ENCODE peak calls at places on chromosomes 3 and 15, in ten cellular contexts. One of them, this sample, is unnamed. For H3K4me1 and H3K27me3, the result is how much of the 10 kb centered on the place peaks cover.

GRCh38 chr3:31562525-31562924 is 29.8 kb downstream of the STT3B start:
- DNase-seq in fibroblast of lung: no peak
- DNase-seq in CD4-positive, alpha-beta memory T cell: peak
- DNase-seq in tibial artery: no peak
- DNase-seq in GM23248: no peak
- DNase-seq in CD4-positive, CD25-positive, alpha-beta regulatory T cell: no peak
- DNase-seq in SK-N-SH: no peak
- DNase-seq in uterus: no peak
- DNase-seq in heart left ventricle: no peak
- DNase-seq in stomach: no peak
- DNase-seq in this sample: no peak

GRCh38 chr3:14472471-14473351 is 67.4 kb downstream of the GRIP2 start:
- DNase-seq in tibial artery: no peak
- DNase-seq in GM23248: peak
- DNase-seq in SK-N-SH: no peak
- DNase-seq in uterus: peak
- DNase-seq in CD4-positive, alpha-beta memory T cell: no peak
- DNase-seq in stomach: no peak
- DNase-seq in heart left ventricle: no peak
- DNase-seq in fibroblast of lung: peak
- DNase-seq in CD4-positive, CD25-positive, alpha-beta regulatory T cell: no peak
- DNase-seq in this sample: no peak

GRCh38 chr15:74978503-74978902 is 16.9 kb upstream of the SCAMP5 start:
- DNase-seq in SK-N-SH: no peak
- DNase-seq in CD4-positive, alpha-beta memory T cell: no peak
- DNase-seq in fibroblast of lung: peak
- DNase-seq in CD4-positive, CD25-positive, alpha-beta regulatory T cell: no peak
- DNase-seq in tibial artery: no peak
- DNase-seq in stomach: no peak
- DNase-seq in uterus: no peak
- DNase-seq in heart left ventricle: no peak
- DNase-seq in GM23248: peak
- DNase-seq in this sample: peak

GRCh38 chr3:115436767-115437301 is 186.5 kb upstream of the GAP43 start:
- DNase-seq in fibroblast of lung: peak
- DNase-seq in tibial artery: no peak
- DNase-seq in CD4-positive, CD25-positive, alpha-beta regulatory T cell: no peak
- DNase-seq in CD4-positive, alpha-beta memory T cell: no peak
- DNase-seq in SK-N-SH: no peak
- DNase-seq in uterus: no peak
- DNase-seq in GM23248: peak
- DNase-seq in stomach: no peak
- DNase-seq in heart left ventricle: no peak
- DNase-seq in this sample: peak

GRCh38 chr3:142087676-142088075 is 61.7 kb downstream of the TFDP2 start:
- DNase-seq in stomach: no peak
- DNase-seq in fibroblast of lung: peak
- DNase-seq in tibial artery: no peak
- DNase-seq in GM23248: peak
- DNase-seq in uterus: no peak
- DNase-seq in CD4-positive, CD25-positive, alpha-beta regulatory T cell: no peak
- DNase-seq in CD4-positive, alpha-beta memory T cell: peak
- DNase-seq in SK-N-SH: no peak
- DNase-seq in heart left ventricle: no peak
- DNase-seq in this sample: no peak

GRCh38 chr15:75069301-75069925 is 46.0 kb downstream of the PPCDC start:
- DNase-seq in CD4-positive, CD25-positive, alpha-beta regulatory T cell: no peak
- DNase-seq in GM23248: no peak
- DNase-seq in tibial artery: no peak
- DNase-seq in stomach: no peak
- DNase-seq in uterus: no peak
- DNase-seq in SK-N-SH: no peak
- DNase-seq in heart left ventricle: no peak
- DNase-seq in CD4-positive, alpha-beta memory T cell: no peak
- DNase-seq in fibroblast of lung: no peak
- DNase-seq in this sample: no peak

GRCh38 chr15:20340931-20341661 is 200.5 kb downstream of the GOLGA6L6 start:
- DNase-seq in fibroblast of lung: no peak
- DNase-seq in CD4-positive, CD25-positive, alpha-beta regulatory T cell: peak
- DNase-seq in tibial artery: peak
- DNase-seq in stomach: peak
- DNase-seq in GM23248: no peak
- DNase-seq in CD4-positive, alpha-beta memory T cell: peak
- DNase-seq in heart left ventricle: peak
- DNase-seq in SK-N-SH: peak
- DNase-seq in uterus: peak
- DNase-seq in this sample: peak

GRCh38 chr3:186442162-186442561 is 80.1 kb upstream of the DGKG start:
- DNase-seq in heart left ventricle: peak
- DNase-seq in tibial artery: no peak
- DNase-seq in stomach: peak
- DNase-seq in uterus: no peak
- DNase-seq in CD4-positive, alpha-beta memory T cell: no peak
- DNase-seq in fibroblast of lung: no peak
- DNase-seq in SK-N-SH: no peak
- DNase-seq in GM23248: no peak
- DNase-seq in CD4-positive, CD25-positive, alpha-beta regulatory T cell: no peak
- DNase-seq in this sample: peak

GRCh38 chr3:18812316-18812715 is 336.0 kb upstream of the KCNH8 start:
- DNase-seq in heart left ventricle: no peak
- DNase-seq in CD4-positive, alpha-beta memory T cell: no peak
- DNase-seq in fibroblast of lung: peak
- DNase-seq in uterus: no peak
- DNase-seq in GM23248: peak
- DNase-seq in stomach: no peak
- DNase-seq in tibial artery: no peak
- DNase-seq in SK-N-SH: no peak
- DNase-seq in CD4-positive, CD25-positive, alpha-beta regulatory T cell: no peak
- DNase-seq in this sample: no peak

GRCh38 chr3:46400000-46400734 is 6.7 kb downstream of the CCR5AS start:
- DNase-seq in tibial artery: no peak
- DNase-seq in GM23248: peak
- DNase-seq in CD4-positive, CD25-positive, alpha-beta regulatory T cell: no peak
- DNase-seq in uterus: no peak
- DNase-seq in heart left ventricle: no peak
- DNase-seq in CD4-positive, alpha-beta memory T cell: no peak
- DNase-seq in fibroblast of lung: peak
- DNase-seq in SK-N-SH: no peak
- DNase-seq in stomach: no peak
- DNase-seq in this sample: no peak

GRCh38 chr3:154156529-154156928 is 35.3 kb downstream of the ARHGEF26 start:
- DNase-seq in stomach: no peak
- DNase-seq in uterus: no peak
- DNase-seq in CD4-positive, CD25-positive, alpha-beta regulatory T cell: no peak
- DNase-seq in heart left ventricle: no peak
- DNase-seq in fibroblast of lung: no peak
- DNase-seq in SK-N-SH: no peak
- DNase-seq in CD4-positive, alpha-beta memory T cell: no peak
- DNase-seq in GM23248: no peak
- DNase-seq in tibial artery: no peak
- DNase-seq in this sample: no peak

GRCh38 chr15:89369548-89369947 is 34.9 kb upstream of the POLG start:
- DNase-seq in fibroblast of lung: no peak
- DNase-seq in uterus: no peak
- DNase-seq in heart left ventricle: no peak
- DNase-seq in CD4-positive, CD25-positive, alpha-beta regulatory T cell: no peak
- DNase-seq in SK-N-SH: no peak
- DNase-seq in GM23248: no peak
- DNase-seq in tibial artery: no peak
- DNase-seq in stomach: no peak
- DNase-seq in CD4-positive, alpha-beta memory T cell: no peak
- DNase-seq in this sample: no peak

GRCh38 chr15:92082217-92082843 is 228.8 kb downstream of the SLCO3A1 start:
- DNase-seq in uterus: peak
- DNase-seq in GM23248: peak
- DNase-seq in SK-N-SH: peak
- DNase-seq in tibial artery: peak
- DNase-seq in heart left ventricle: peak
- DNase-seq in CD4-positive, CD25-positive, alpha-beta regulatory T cell: no peak
- DNase-seq in CD4-positive, alpha-beta memory T cell: no peak
- DNase-seq in stomach: peak
- DNase-seq in fibroblast of lung: peak
- DNase-seq in this sample: peak

GRCh38 chr15:39205506-39206371 is 375.1 kb upstream of the THBS1 start:
- DNase-seq in heart left ventricle: no peak
- DNase-seq in CD4-positive, alpha-beta memory T cell: no peak
- DNase-seq in fibroblast of lung: no peak
- DNase-seq in uterus: no peak
- DNase-seq in CD4-positive, CD25-positive, alpha-beta regulatory T cell: no peak
- DNase-seq in GM23248: no peak
- DNase-seq in stomach: no peak
- DNase-seq in tibial artery: no peak
- DNase-seq in SK-N-SH: no peak
- DNase-seq in this sample: no peak

GRCh38 chr3:12545473-12545791 is at the start of gene MKRN2OS:
- DNase-seq in stomach: peak
- DNase-seq in uterus: no peak
- DNase-seq in CD4-positive, alpha-beta memory T cell: no peak
- DNase-seq in CD4-positive, CD25-positive, alpha-beta regulatory T cell: no peak
- DNase-seq in GM23248: no peak
- DNase-seq in tibial artery: no peak
- DNase-seq in SK-N-SH: no peak
- DNase-seq in fibroblast of lung: no peak
- DNase-seq in heart left ventricle: no peak
- DNase-seq in this sample: no peak

GRCh38 chr3:43996379-43997301 is 245.0 kb upstream of the TOPAZ1 start:
- DNase-seq in SK-N-SH: no peak
- DNase-seq in uterus: no peak
- DNase-seq in tibial artery: no peak
- DNase-seq in heart left ventricle: no peak
- DNase-seq in CD4-positive, alpha-beta memory T cell: no peak
- DNase-seq in CD4-positive, CD25-positive, alpha-beta regulatory T cell: no peak
- DNase-seq in GM23248: peak
- DNase-seq in stomach: no peak
- DNase-seq in fibroblast of lung: no peak
- DNase-seq in this sample: peak
- H3K4me1 ChIP-seq in SK-N-SH: under half
- H3K4me1 ChIP-seq in uterus: under half
- H3K4me1 ChIP-seq in tibial artery: half or more
- H3K4me1 ChIP-seq in heart left ventricle: under half
- H3K4me1 ChIP-seq in CD4-positive, alpha-beta memory T cell: under half
- H3K4me1 ChIP-seq in CD4-positive, CD25-positive, alpha-beta regulatory T cell: under half
- H3K4me1 ChIP-seq in GM23248: under half
- H3K4me1 ChIP-seq in stomach: half or more
- H3K4me1 ChIP-seq in fibroblast of lung: under half
- H3K4me1 ChIP-seq in this sample: under half

DNA sequence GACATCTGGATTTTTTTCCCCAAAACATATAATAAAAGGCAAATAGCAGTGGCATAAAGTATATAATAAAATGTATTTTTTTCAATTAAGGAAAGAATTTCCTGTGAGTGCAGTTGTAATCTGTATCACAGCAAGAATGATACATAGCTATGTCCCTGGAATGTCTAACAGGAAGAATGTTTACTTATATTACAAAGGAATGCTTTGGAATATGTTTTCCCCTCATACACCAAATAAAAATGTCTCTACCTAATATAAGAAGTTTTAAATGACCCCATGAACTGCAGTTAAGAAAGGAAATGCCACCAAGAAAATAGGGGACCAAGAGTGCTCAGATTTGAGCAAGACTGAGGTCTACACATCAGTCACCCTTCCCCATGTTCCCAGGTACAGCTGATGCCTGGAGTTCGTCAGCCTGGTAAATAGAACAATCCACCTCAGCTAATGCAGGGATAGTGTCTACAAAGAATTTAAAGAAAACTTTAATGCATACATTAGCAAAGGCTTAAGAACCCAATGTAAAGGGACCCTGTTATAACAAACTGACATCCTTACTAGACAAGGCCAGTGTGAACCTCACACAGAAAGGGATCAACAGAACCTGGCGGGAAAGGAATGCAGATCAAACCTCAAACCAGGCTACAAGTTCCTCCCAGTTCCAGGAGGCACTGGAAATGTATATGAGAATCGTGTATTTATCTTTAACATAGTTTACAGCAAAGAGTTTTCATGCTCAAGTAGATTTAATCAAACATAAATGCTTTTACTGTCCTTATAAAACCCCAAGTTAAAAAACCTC is 37.8 kb upstream of the ATP11B start:
- DNase-seq in GM23248: peak
- DNase-seq in SK-N-SH: no peak
- DNase-seq in fibroblast of lung: peak
- DNase-seq in tibial artery: no peak
- DNase-seq in uterus: no peak
- DNase-seq in CD4-positive, alpha-beta memory T cell: no peak
- DNase-seq in heart left ventricle: no peak
- DNase-seq in CD4-positive, CD25-positive, alpha-beta regulatory T cell: no peak
- DNase-seq in stomach: no peak
- DNase-seq in this sample: no peak
- H3K27me3 ChIP-seq in GM23248: under half
- H3K27me3 ChIP-seq in SK-N-SH: under half
- H3K27me3 ChIP-seq in fibroblast of lung: under half
- H3K27me3 ChIP-seq in tibial artery: under half
- H3K27me3 ChIP-seq in uterus: under half
- H3K27me3 ChIP-seq in CD4-positive, alpha-beta memory T cell: under half
- H3K27me3 ChIP-seq in heart left ventricle: under half
- H3K27me3 ChIP-seq in CD4-positive, CD25-positive, alpha-beta regulatory T cell: under half
- H3K27me3 ChIP-seq in stomach: under half
- H3K27me3 ChIP-seq in this sample: under half

GRCh38 chr3:146110156-146110555 is 50.8 kb downstream of the PLOD2 start:
- DNase-seq in CD4-positive, alpha-beta memory T cell: no peak
- DNase-seq in tibial artery: no peak
- DNase-seq in fibroblast of lung: peak
- DNase-seq in heart left ventricle: no peak
- DNase-seq in CD4-positive, CD25-positive, alpha-beta regulatory T cell: no peak
- DNase-seq in uterus: no peak
- DNase-seq in SK-N-SH: no peak
- DNase-seq in stomach: no peak
- DNase-seq in GM23248: no peak
- DNase-seq in this sample: no peak
- H3K4me1 ChIP-seq in CD4-positive, alpha-beta memory T cell: under half
- H3K4me1 ChIP-seq in tibial artery: under half
- H3K4me1 ChIP-seq in fibroblast of lung: under half
- H3K4me1 ChIP-seq in heart left ventricle: under half
- H3K4me1 ChIP-seq in CD4-positive, CD25-positive, alpha-beta regulatory T cell: under half
- H3K4me1 ChIP-seq in uterus: under half
- H3K4me1 ChIP-seq in SK-N-SH: under half
- H3K4me1 ChIP-seq in stomach: under half
- H3K4me1 ChIP-seq in GM23248: under half
- H3K4me1 ChIP-seq in this sample: under half

DNA sequence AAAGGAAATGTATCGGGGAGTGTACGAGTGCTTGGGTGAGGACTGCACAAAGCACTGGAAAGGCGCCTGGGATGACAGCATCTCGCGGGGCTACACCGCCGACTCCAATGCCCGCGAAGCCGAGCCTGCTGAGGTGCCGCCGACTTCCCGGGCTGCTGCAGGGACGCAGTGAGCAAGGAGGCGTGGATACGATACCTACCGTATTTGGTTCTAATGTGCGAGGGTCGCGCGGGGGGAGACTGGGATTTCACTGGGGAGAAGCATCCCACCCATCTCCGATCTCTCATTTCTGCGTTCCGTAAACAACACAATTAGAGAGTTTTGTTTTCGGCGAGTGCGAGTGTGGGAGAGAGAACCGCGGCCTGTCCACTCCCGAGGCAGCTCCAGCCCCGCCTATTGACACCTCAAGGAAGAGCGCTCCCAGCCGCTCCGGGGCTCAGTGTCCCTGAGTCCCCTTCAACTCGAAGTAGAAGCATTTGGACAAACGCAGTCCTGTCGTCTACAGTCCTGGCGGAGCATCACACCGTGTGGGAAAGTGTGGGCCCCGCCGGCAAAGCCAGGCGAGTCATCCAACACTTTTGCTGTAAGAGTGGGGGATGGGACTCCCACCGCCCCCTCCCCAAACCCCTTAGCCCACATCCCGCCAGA is 1.8 kb downstream of the MECOM start:
- DNase-seq in uterus: no peak
- DNase-seq in GM23248: peak
- DNase-seq in SK-N-SH: peak
- DNase-seq in CD4-positive, alpha-beta memory T cell: peak
- DNase-seq in tibial artery: peak
- DNase-seq in CD4-positive, CD25-positive, alpha-beta regulatory T cell: no peak
- DNase-seq in stomach: peak
- DNase-seq in heart left ventricle: peak
- DNase-seq in fibroblast of lung: peak
- DNase-seq in this sample: peak
- H3K27me3 ChIP-seq in uterus: under half
- H3K27me3 ChIP-seq in GM23248: half or more
- H3K27me3 ChIP-seq in SK-N-SH: half or more
- H3K27me3 ChIP-seq in CD4-positive, alpha-beta memory T cell: half or more
- H3K27me3 ChIP-seq in tibial artery: under half
- H3K27me3 ChIP-seq in CD4-positive, CD25-positive, alpha-beta regulatory T cell: half or more
- H3K27me3 ChIP-seq in stomach: under half
- H3K27me3 ChIP-seq in heart left ventricle: under half
- H3K27me3 ChIP-seq in fibroblast of lung: under half
- H3K27me3 ChIP-seq in this sample: half or more

This sample was measured in BE2C.